ENCODE peak calls at places on chromosomes 11 and 22, in eight cellular contexts. J, S, F, U, R, A, M and Y are unnamed samples. For H3K4me1, the result is how much of the 10 kb centered on the place peaks cover.

GRCh38 chr11:77092382-77092781 is 10.3 kb upstream of the OMP start:
- DNase-seq in S (no peak), J (no peak), A (no peak), R (peak), M (no peak), F (no peak), U (peak), Y (peak)

GRCh38 chr11:279040-279965 is 1.1 kb downstream of the NLRP6 start:
- DNase-seq in S (no peak), J (no peak), U (peak), M (no peak), R (peak), A (no peak), F (peak), Y (peak)

GRCh38 chr22:20039683-20040325 is 18.9 kb downstream of the TANGO2 start:
- DNase-seq in A (no peak), J (no peak), R (no peak), U (no peak), M (no peak), S (no peak), F (no peak), Y (no peak)

GRCh38 chr22:36336246-36337182 is 51.3 kb downstream of the MYH9 start:
- DNase-seq in F (no peak), M (no peak), A (no peak), U (no peak), J (no peak), R (no peak), S (no peak), Y (no peak)

GRCh38 chr11:107619926-107620325 is 29.0 kb downstream of the ELMOD1 start:
- DNase-seq in J (no peak), R (no peak), A (no peak), F (no peak), M (no peak), U (no peak), S (peak), Y (no peak)

GRCh38 chr11:77332259-77332658 is 30.8 kb upstream of the GDPD4 start:
- DNase-seq in A (no peak), J (no peak), F (no peak), U (no peak), R (no peak), M (no peak), S (no peak), Y (no peak)

GRCh38 chr11:130473795-130474377 is 25.4 kb downstream of the ADAMTS15 start:
- DNase-seq in R (no peak), U (no peak), J (no peak), A (no peak), S (no peak), F (no peak), M (no peak), Y (no peak)

GRCh38 chr11:11976476-11977187 is 31.8 kb downstream of the DKK3 start:
- DNase-seq in J (no peak), A (peak), S (peak), F (no peak), R (no peak), M (no peak), U (peak), Y (no peak)

GRCh38 chr11:9397746-9398680 is 13.6 kb downstream of the IPO7 start:
- DNase-seq in R (no peak), M (no peak), J (no peak), F (no peak), A (no peak), U (no peak), S (no peak), Y (no peak)

GRCh38 chr11:629237-629583 is 2.2 kb upstream of the SCT start:
- DNase-seq in J (peak), M (no peak), S (peak), U (no peak), A (no peak), F (no peak), R (peak), Y (no peak)

GRCh38 chr11:64817476-64817875 is 7.1 kb upstream of the MEN1 start:
- DNase-seq in A (no peak), U (no peak), M (no peak), R (no peak), S (no peak), J (no peak), F (no peak), Y (no peak)

GRCh38 chr11:46246514-46246913 is 30.9 kb upstream of the CREB3L1 start:
- DNase-seq in A (no peak), U (no peak), R (no peak), S (peak), F (no peak), M (no peak), J (no peak), Y (no peak)

GRCh38 chr11:95322546-95322945 is 91.5 kb upstream of the SESN3 start:
- DNase-seq in A (no peak), S (peak), U (no peak), J (no peak), F (no peak), R (no peak), M (no peak), Y (no peak)

GRCh38 chr11:94525933-94526332 is 13.7 kb downstream of the C11orf97 start:
- DNase-seq in A (peak), S (peak), R (peak), F (peak), J (no peak), U (peak), M (peak), Y (peak)

GRCh38 chr11:123111465-123111864 is 49.5 kb upstream of the HSPA8 start:
- DNase-seq in M (no peak), F (no peak), U (no peak), S (peak), R (no peak), A (peak), J (peak), Y (no peak)

GRCh38 chr22:47586946-47587345 is 824.5 kb downstream of the TBC1D22A start:
- DNase-seq in S (no peak), U (peak), J (no peak), R (no peak), F (no peak), A (no peak), M (no peak), Y (no peak)

GRCh38 chr11:2588809-2589537 is 110.8 kb downstream of the KCNQ1OT1 start:
- DNase-seq in R (peak), S (no peak), F (no peak), J (no peak), A (no peak), U (peak), M (peak), Y (peak)
- H3K27ac ChIP-seq in R (no peak), S (no peak), F (no peak), J (no peak), A (no peak), U (no peak), M (no peak), Y (no peak)

GRCh38 chr11:34651551-34651950 is 30.7 kb downstream of the EHF start:
- DNase-seq in R (no peak), J (no peak), A (peak), U (no peak), F (no peak), M (no peak), S (peak), Y (no peak)

GRCh38 chr11:34649597-34649996 is 28.7 kb downstream of the EHF start:
- DNase-seq in M (no peak), R (no peak), A (no peak), S (no peak), F (no peak), J (no peak), U (no peak), Y (no peak)

GRCh38 chr11:34648036-34648435 is 27.1 kb downstream of the EHF start:
- DNase-seq in R (no peak), M (no peak), A (no peak), J (no peak), S (no peak), U (no peak), F (no peak), Y (no peak)

GRCh38 chr11:34652191-34652958 is 31.5 kb downstream of the EHF start:
- DNase-seq in F (no peak), M (no peak), S (peak), R (no peak), J (no peak), U (no peak), A (peak), Y (no peak)

DNA sequence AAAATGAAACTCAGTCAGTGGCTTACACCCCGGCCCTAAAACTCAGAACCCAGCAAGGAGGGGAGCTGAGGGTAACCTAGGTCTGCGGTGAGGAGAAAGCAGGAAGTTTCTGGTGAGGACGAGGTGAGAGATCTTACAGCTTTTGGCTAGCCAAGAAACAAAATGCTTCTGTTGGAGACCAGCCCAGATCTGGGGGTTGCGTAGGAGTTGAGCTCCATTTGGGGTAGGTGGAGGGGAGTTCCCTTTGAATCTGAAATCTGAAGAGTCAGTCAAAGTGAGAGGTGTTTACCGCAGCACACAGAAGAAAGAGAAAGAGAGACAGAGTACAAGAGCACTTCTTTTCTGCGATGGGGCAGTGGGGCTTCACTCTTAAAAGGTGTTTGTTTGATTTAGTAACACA is 29.6 kb downstream of the EHF start:
- DNase-seq in A (no peak), R (no peak), S (peak), F (no peak), U (no peak), M (no peak), J (peak), Y (no peak)
- H3K4me1 ChIP-seq in A (under half), R (under half), S (under half), F (under half), U (under half), M (under half), J (under half), Y (under half)

DNA sequence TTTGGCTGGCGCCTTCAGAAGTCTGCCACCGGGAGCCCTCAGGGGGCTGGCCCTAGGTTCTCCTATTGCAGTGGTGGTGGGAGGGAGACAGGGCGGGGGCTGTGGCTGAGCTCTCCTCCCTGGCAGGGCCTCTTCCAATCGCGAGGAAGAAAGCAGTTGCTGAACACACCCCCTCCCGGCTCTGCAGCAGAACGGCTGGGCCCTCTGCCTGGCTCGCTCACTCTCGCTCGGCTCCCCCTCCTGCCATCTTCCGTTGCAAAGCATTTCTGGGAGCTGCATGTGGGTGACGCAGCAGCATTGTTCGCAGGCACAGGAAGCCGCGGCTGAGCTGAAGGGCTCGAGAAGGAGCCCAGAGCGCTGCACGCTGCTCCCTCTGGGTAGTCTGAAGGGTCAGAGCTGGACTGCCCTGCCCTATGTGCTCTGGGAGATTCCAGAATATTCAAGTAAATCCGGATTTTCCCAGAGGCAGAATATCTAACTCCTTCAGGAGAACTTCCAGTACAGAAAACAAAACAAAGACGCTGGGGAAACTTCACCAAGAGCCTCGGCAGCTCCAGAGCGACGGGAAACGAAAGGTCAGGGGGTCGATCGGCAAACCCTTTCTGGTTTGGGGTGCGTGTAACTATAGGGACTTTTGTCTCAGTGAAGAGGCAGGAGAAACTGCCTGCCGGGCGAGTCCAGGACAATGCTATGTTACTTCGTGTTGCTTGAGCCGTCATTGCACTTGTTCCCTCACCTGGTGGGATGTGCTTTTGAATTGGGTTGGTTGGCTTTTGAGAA is 26.3 kb upstream of the GRK2 start:
- DNase-seq in M (peak), F (peak), J (peak), R (peak), S (peak), A (peak), U (peak), Y (peak)
- TF ChIP-seq CTCF in M (no peak), F (no peak), J (no peak), R (no peak), S (no peak), A (no peak), U (no peak), Y (no peak)

GRCh38 chr22:23858484-23858815 is 775 bp downstream of the SLC2A11 start:
- DNase-seq in F (no peak), A (no peak), R (no peak), M (no peak), J (no peak), U (no peak), S (no peak), Y (no peak)
- H3K27ac ChIP-seq in F (peak), A (no peak), R (no peak), M (peak), J (peak), U (no peak), S (no peak), Y (peak)